ENCODE peak calls at places on chromosome 12, in six cellular contexts. One of them, this sample, is unnamed.

GRCh38 chr12:64610092-64610659 is at the start of gene RASSF3:
- DNase-seq in transverse colon: peak
- DNase-seq in H1: peak
- DNase-seq in adrenal gland: peak
- DNase-seq in lower leg skin: peak
- DNase-seq in uterus: peak
- DNase-seq in this sample: peak

GRCh38 chr12:89571481-89572190 is 45.8 kb upstream of the POC1B start:
- DNase-seq in transverse colon: no peak
- DNase-seq in H1: no peak
- DNase-seq in adrenal gland: no peak
- DNase-seq in lower leg skin: no peak
- DNase-seq in uterus: no peak
- DNase-seq in this sample: no peak

GRCh38 chr12:94427520-94428381 is 31.9 kb downstream of the CEP83 start:
- DNase-seq in transverse colon: peak
- DNase-seq in H1: no peak
- DNase-seq in adrenal gland: peak
- DNase-seq in lower leg skin: no peak
- DNase-seq in uterus: peak
- DNase-seq in this sample: no peak

GRCh38 chr12:15982471-15982870 is 71.3 kb downstream of the DERA start:
- DNase-seq in transverse colon: no peak
- DNase-seq in H1: no peak
- DNase-seq in adrenal gland: no peak
- DNase-seq in lower leg skin: no peak
- DNase-seq in uterus: no peak
- DNase-seq in this sample: no peak

GRCh38 chr12:23049180-23049579 is 424.2 kb downstream of the ETNK1 start:
- DNase-seq in transverse colon: no peak
- DNase-seq in H1: no peak
- DNase-seq in adrenal gland: no peak
- DNase-seq in lower leg skin: no peak
- DNase-seq in uterus: no peak
- DNase-seq in this sample: no peak

GRCh38 chr12:52615208-52615868 is 3.0 kb downstream of the KRT73 start:
- DNase-seq in transverse colon: no peak
- DNase-seq in H1: peak
- DNase-seq in adrenal gland: no peak
- DNase-seq in lower leg skin: no peak
- DNase-seq in uterus: no peak
- DNase-seq in this sample: no peak

GRCh38 chr12:63354919-63355318 is 203.9 kb upstream of the AVPR1A start:
- DNase-seq in transverse colon: no peak
- DNase-seq in H1: no peak
- DNase-seq in adrenal gland: no peak
- DNase-seq in lower leg skin: no peak
- DNase-seq in uterus: no peak
- DNase-seq in this sample: no peak

GRCh38 chr12:124097681-124098080 is 124.7 kb downstream of the ZNF664 start:
- DNase-seq in transverse colon: no peak
- DNase-seq in H1: no peak
- DNase-seq in adrenal gland: no peak
- DNase-seq in lower leg skin: no peak
- DNase-seq in uterus: no peak
- DNase-seq in this sample: no peak

GRCh38 chr12:6222009-6222702 is 22.0 kb downstream of the CD9 start:
- DNase-seq in transverse colon: no peak
- DNase-seq in H1: no peak
- DNase-seq in adrenal gland: peak
- DNase-seq in lower leg skin: no peak
- DNase-seq in uterus: no peak
- DNase-seq in this sample: no peak

GRCh38 chr12:41011939-41012338 is 176.2 kb upstream of the PDZRN4 start:
- DNase-seq in transverse colon: no peak
- DNase-seq in H1: no peak
- DNase-seq in adrenal gland: no peak
- DNase-seq in lower leg skin: no peak
- DNase-seq in uterus: no peak
- DNase-seq in this sample: no peak

GRCh38 chr12:102564026-102564425 is 83.7 kb upstream of the IGF1 start:
- DNase-seq in transverse colon: no peak
- DNase-seq in H1: no peak
- DNase-seq in adrenal gland: no peak
- DNase-seq in lower leg skin: no peak
- DNase-seq in uterus: no peak
- DNase-seq in this sample: no peak

GRCh38 chr12:57752668-57753000 is 524 bp upstream of the CDK4 start:
- DNase-seq in transverse colon: no peak
- DNase-seq in H1: no peak
- DNase-seq in adrenal gland: no peak
- DNase-seq in lower leg skin: no peak
- DNase-seq in uterus: no peak
- DNase-seq in this sample: no peak

GRCh38 chr12:27077586-27077985 is 4.8 kb downstream of the C12orf71 start:
- DNase-seq in transverse colon: no peak
- DNase-seq in H1: no peak
- DNase-seq in adrenal gland: no peak
- DNase-seq in lower leg skin: no peak
- DNase-seq in uterus: no peak
- DNase-seq in this sample: no peak

GRCh38 chr12:98579835-98580234 is 13.7 kb upstream of the SLC25A3 start:
- DNase-seq in transverse colon: no peak
- DNase-seq in H1: no peak
- DNase-seq in adrenal gland: no peak
- DNase-seq in lower leg skin: peak
- DNase-seq in uterus: no peak
- DNase-seq in this sample: no peak

GRCh38 chr12:2752676-2753371 is 41.9 kb upstream of the FKBP4 start:
- DNase-seq in transverse colon: peak
- DNase-seq in H1: peak
- DNase-seq in adrenal gland: peak
- DNase-seq in lower leg skin: peak
- DNase-seq in uterus: peak
- DNase-seq in this sample: peak

GRCh38 chr12:77133566-77133965 is 68.2 kb upstream of the E2F7 start:
- DNase-seq in transverse colon: peak
- DNase-seq in H1: peak
- DNase-seq in adrenal gland: peak
- DNase-seq in lower leg skin: no peak
- DNase-seq in uterus: no peak
- DNase-seq in this sample: no peak

GRCh38 chr12:131643581-131644452 is 67.1 kb upstream of the SFSWAP start:
- DNase-seq in transverse colon: no peak
- DNase-seq in H1: no peak
- DNase-seq in adrenal gland: no peak
- DNase-seq in lower leg skin: no peak
- DNase-seq in uterus: no peak
- DNase-seq in this sample: no peak

GRCh38 chr12:108857158-108857407 is 300 bp downstream of the SSH1 start:
- DNase-seq in transverse colon: no peak
- DNase-seq in H1: no peak
- DNase-seq in adrenal gland: no peak
- DNase-seq in lower leg skin: no peak
- DNase-seq in uterus: no peak
- DNase-seq in this sample: no peak

GRCh38 chr12:108854453-108855283 is 2.7 kb downstream of the SSH1 start:
- DNase-seq in transverse colon: no peak
- DNase-seq in H1: no peak
- DNase-seq in adrenal gland: peak
- DNase-seq in lower leg skin: no peak
- DNase-seq in uterus: peak
- DNase-seq in this sample: peak

GRCh38 chr12:108856428-108857157 is 790 bp downstream of the SSH1 start:
- DNase-seq in transverse colon: peak
- DNase-seq in H1: peak
- DNase-seq in adrenal gland: peak
- DNase-seq in lower leg skin: peak
- DNase-seq in uterus: peak
- DNase-seq in this sample: peak

GRCh38 chr12:108855284-108856169 is 1.9 kb downstream of the SSH1 start:
- DNase-seq in transverse colon: no peak
- DNase-seq in H1: no peak
- DNase-seq in adrenal gland: no peak
- DNase-seq in lower leg skin: no peak
- DNase-seq in uterus: no peak
- DNase-seq in this sample: no peak

GRCh38 chr12:108856170-108856427 is 1.3 kb downstream of the SSH1 start:
- DNase-seq in transverse colon: no peak
- DNase-seq in H1: no peak
- DNase-seq in adrenal gland: peak
- DNase-seq in lower leg skin: no peak
- DNase-seq in uterus: no peak
- DNase-seq in this sample: no peak
- H3K4me3 ChIP-seq in transverse colon: peak
- H3K4me3 ChIP-seq in H1: peak
- H3K4me3 ChIP-seq in adrenal gland: peak
- H3K4me3 ChIP-seq in lower leg skin: no peak
- H3K4me3 ChIP-seq in uterus: peak
- H3K4me3 ChIP-seq in this sample: peak

GRCh38 chr12:84763112-84763511 is 149.5 kb downstream of the SLC6A15 start:
- DNase-seq in transverse colon: no peak
- DNase-seq in H1: no peak
- DNase-seq in adrenal gland: no peak
- DNase-seq in lower leg skin: no peak
- DNase-seq in uterus: no peak
- DNase-seq in this sample: no peak

GRCh38 chr12:84757978-84758377 is 154.6 kb downstream of the SLC6A15 start:
- DNase-seq in transverse colon: no peak
- DNase-seq in H1: no peak
- DNase-seq in adrenal gland: no peak
- DNase-seq in lower leg skin: no peak
- DNase-seq in uterus: no peak
- DNase-seq in this sample: no peak

GRCh38 chr12:84764006-84764405 is 148.6 kb downstream of the SLC6A15 start:
- DNase-seq in transverse colon: no peak
- DNase-seq in H1: no peak
- DNase-seq in adrenal gland: no peak
- DNase-seq in lower leg skin: no peak
- DNase-seq in uterus: no peak
- DNase-seq in this sample: no peak

GRCh38 chr12:84756961-84757360 is 155.6 kb downstream of the SLC6A15 start:
- DNase-seq in transverse colon: no peak
- DNase-seq in H1: no peak
- DNase-seq in adrenal gland: no peak
- DNase-seq in lower leg skin: no peak
- DNase-seq in uterus: no peak
- DNase-seq in this sample: no peak

DNA sequence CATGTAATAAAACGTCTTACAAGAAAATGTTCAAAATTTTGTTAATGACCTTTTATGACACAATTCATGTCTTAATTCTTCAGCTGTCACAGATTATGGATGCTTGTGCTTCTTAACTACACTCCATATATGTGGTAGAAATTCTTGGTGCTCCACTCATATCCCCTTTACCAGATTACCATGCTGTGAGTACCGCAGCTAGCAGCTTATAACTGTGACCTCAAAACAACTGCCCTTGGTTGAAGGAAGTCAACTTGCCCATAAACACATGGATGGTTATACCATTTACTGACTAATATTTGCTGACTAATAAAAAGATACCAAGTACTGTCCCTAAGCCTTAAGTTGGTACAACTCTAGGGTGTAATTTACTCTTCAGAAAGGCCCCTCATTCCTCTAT is 152.5 kb downstream of the SLC6A15 start:
- DNase-seq in transverse colon: no peak
- DNase-seq in H1: no peak
- DNase-seq in adrenal gland: no peak
- DNase-seq in lower leg skin: no peak
- DNase-seq in uterus: no peak
- DNase-seq in this sample: no peak
- TF ChIP-seq CTCF in transverse colon: no peak
- TF ChIP-seq CTCF in H1: no peak
- TF ChIP-seq CTCF in adrenal gland: no peak
- TF ChIP-seq CTCF in lower leg skin: no peak
- TF ChIP-seq CTCF in uterus: no peak
- TF ChIP-seq CTCF in this sample: no peak

GRCh38 chr12:103929051-103929908 is 930 bp upstream of the HSP90B1 start:
- DNase-seq in transverse colon: peak
- DNase-seq in H1: peak
- DNase-seq in adrenal gland: peak
- DNase-seq in lower leg skin: peak
- DNase-seq in uterus: peak
- DNase-seq in this sample: peak
- TF ChIP-seq POLR2A in transverse colon: peak
- TF ChIP-seq POLR2A in H1: peak
- TF ChIP-seq POLR2A in adrenal gland: peak
- TF ChIP-seq POLR2A in lower leg skin: no peak
- TF ChIP-seq POLR2A in uterus: peak
- TF ChIP-seq POLR2A in this sample: peak

GRCh38 chr12:49550853-49551252 is 12.0 kb downstream of the KCNH3 start:
- DNase-seq in transverse colon: no peak
- DNase-seq in H1: no peak
- DNase-seq in adrenal gland: no peak
- DNase-seq in lower leg skin: no peak
- DNase-seq in uterus: no peak
- DNase-seq in this sample: no peak

GRCh38 chr12:49549735-49550710 is 11.2 kb downstream of the KCNH3 start:
- DNase-seq in transverse colon: no peak
- DNase-seq in H1: no peak
- DNase-seq in adrenal gland: no peak
- DNase-seq in lower leg skin: no peak
- DNase-seq in uterus: no peak
- DNase-seq in this sample: no peak

GRCh38 chr12:49548481-49548821 is 9.6 kb downstream of the KCNH3 start:
- DNase-seq in transverse colon: no peak
- DNase-seq in H1: no peak
- DNase-seq in adrenal gland: no peak
- DNase-seq in lower leg skin: no peak
- DNase-seq in uterus: no peak
- DNase-seq in this sample: no peak

GRCh38 chr12:49547090-49547690 is 8.4 kb downstream of the KCNH3 start:
- DNase-seq in transverse colon: no peak
- DNase-seq in H1: no peak
- DNase-seq in adrenal gland: no peak
- DNase-seq in lower leg skin: no peak
- DNase-seq in uterus: no peak
- DNase-seq in this sample: no peak

DNA sequence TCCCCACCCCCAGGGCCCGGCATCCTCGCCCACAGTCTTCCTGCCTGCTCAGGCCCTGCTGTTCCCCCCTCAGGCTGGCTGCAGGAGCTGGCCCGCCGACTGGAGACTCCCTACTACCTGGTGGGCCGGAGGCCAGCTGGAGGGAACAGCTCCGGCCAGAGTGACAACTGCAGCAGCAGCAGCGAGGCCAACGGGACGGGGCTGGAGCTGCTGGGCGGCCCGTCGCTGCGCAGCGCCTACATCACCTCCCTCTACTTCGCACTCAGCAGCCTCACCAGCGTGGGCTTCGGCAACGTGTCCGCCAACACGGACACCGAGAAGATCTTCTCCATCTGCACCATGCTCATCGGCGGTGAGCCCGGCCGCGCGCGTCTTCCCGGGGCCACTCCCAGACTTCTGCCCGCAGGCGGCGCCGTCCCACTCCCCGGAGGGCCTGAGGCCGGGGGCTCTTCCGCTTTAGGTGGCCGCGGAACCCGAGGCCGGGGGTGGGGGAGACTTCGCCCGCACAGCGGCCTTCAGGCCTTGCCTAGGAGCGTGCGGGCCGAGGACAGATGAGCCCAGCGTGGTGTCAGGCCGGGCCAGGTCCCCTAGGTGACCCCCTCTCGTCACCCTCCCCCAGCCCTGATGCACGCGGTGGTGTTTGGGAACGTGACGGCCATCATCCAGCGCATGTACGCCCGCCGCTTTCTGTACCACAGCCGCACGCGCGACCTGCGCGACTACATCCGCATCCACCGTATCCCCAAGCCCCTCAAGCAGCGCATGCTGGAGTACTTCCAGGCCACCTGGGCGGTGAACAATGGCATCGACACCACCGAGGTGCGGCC is 10.2 kb downstream of the KCNH3 start:
- DNase-seq in transverse colon: peak
- DNase-seq in H1: peak
- DNase-seq in adrenal gland: no peak
- DNase-seq in lower leg skin: no peak
- DNase-seq in uterus: no peak
- DNase-seq in this sample: no peak
- H3K4me3 ChIP-seq in transverse colon: peak
- H3K4me3 ChIP-seq in H1: peak
- H3K4me3 ChIP-seq in adrenal gland: no peak
- H3K4me3 ChIP-seq in lower leg skin: no peak
- H3K4me3 ChIP-seq in uterus: peak
- H3K4me3 ChIP-seq in this sample: peak

This sample was measured in gastrocnemius medialis.